ENCODE peak calls at places on chromosomes 3 and 15, in nine cellular contexts. One of them, this sample, is unnamed.

GRCh38 chr3:21256932-21257331 is 494.1 kb downstream of the ZNF385D start:
- DNase-seq in suprapubic skin: no peak
- DNase-seq in stomach: peak; percentile 77
- DNase-seq in transverse colon: no peak
- DNase-seq in sigmoid colon: no peak
- DNase-seq in HepG2: no peak
- DNase-seq in tibial nerve: no peak
- DNase-seq in A549: no peak
- DNase-seq in SK-N-SH: peak; percentile 63
- DNase-seq in this sample: no peak

GRCh38 chr3:184552863-184553262 is 8.7 kb upstream of the EPHB3 start:
- DNase-seq in suprapubic skin: no peak
- DNase-seq in stomach: no peak
- DNase-seq in transverse colon: no peak
- DNase-seq in sigmoid colon: no peak
- DNase-seq in HepG2: no peak
- DNase-seq in tibial nerve: no peak
- DNase-seq in A549: no peak
- DNase-seq in SK-N-SH: no peak
- DNase-seq in this sample: no peak

GRCh38 chr3:32961189-32961715 is 9.8 kb downstream of the CCR4 start:
- DNase-seq in suprapubic skin: no peak
- DNase-seq in stomach: no peak
- DNase-seq in transverse colon: no peak
- DNase-seq in sigmoid colon: no peak
- DNase-seq in HepG2: no peak
- DNase-seq in tibial nerve: no peak
- DNase-seq in A549: no peak
- DNase-seq in SK-N-SH: no peak
- DNase-seq in this sample: no peak

GRCh38 chr3:194184265-194184751 is 48.4 kb downstream of the HES1 start:
- DNase-seq in suprapubic skin: no peak
- DNase-seq in stomach: no peak
- DNase-seq in transverse colon: no peak
- DNase-seq in sigmoid colon: no peak
- DNase-seq in HepG2: no peak
- DNase-seq in tibial nerve: no peak
- DNase-seq in A549: no peak
- DNase-seq in SK-N-SH: no peak
- DNase-seq in this sample: no peak

GRCh38 chr3:98766924-98767323 is 3.8 kb downstream of the ST3GAL6 start:
- DNase-seq in suprapubic skin: no peak
- DNase-seq in stomach: no peak
- DNase-seq in transverse colon: no peak
- DNase-seq in sigmoid colon: no peak
- DNase-seq in HepG2: no peak
- DNase-seq in tibial nerve: no peak
- DNase-seq in A549: no peak
- DNase-seq in SK-N-SH: no peak
- DNase-seq in this sample: no peak

GRCh38 chr3:120928991-120929390 is 21.0 kb downstream of the STXBP5L start:
- DNase-seq in suprapubic skin: no peak
- DNase-seq in stomach: no peak
- DNase-seq in transverse colon: no peak
- DNase-seq in sigmoid colon: no peak
- DNase-seq in HepG2: no peak
- DNase-seq in tibial nerve: no peak
- DNase-seq in A549: no peak
- DNase-seq in SK-N-SH: peak; percentile 4
- DNase-seq in this sample: no peak

GRCh38 chr3:170697131-170697530 is 111.3 kb upstream of the SLC7A14 start:
- DNase-seq in suprapubic skin: no peak
- DNase-seq in stomach: no peak
- DNase-seq in transverse colon: no peak
- DNase-seq in sigmoid colon: no peak
- DNase-seq in HepG2: no peak
- DNase-seq in tibial nerve: no peak
- DNase-seq in A549: no peak
- DNase-seq in SK-N-SH: no peak
- DNase-seq in this sample: no peak

GRCh38 chr3:61068084-61068483 is 183.2 kb downstream of the FHIT start:
- DNase-seq in suprapubic skin: no peak
- DNase-seq in stomach: no peak
- DNase-seq in transverse colon: no peak
- DNase-seq in sigmoid colon: no peak
- DNase-seq in HepG2: no peak
- DNase-seq in tibial nerve: no peak
- DNase-seq in A549: no peak
- DNase-seq in SK-N-SH: no peak
- DNase-seq in this sample: no peak

GRCh38 chr15:87207945-87208580 is 1048.5 kb downstream of the NTRK3 start:
- DNase-seq in suprapubic skin: no peak
- DNase-seq in stomach: no peak
- DNase-seq in transverse colon: no peak
- DNase-seq in sigmoid colon: no peak
- DNase-seq in HepG2: no peak
- DNase-seq in tibial nerve: no peak
- DNase-seq in A549: no peak
- DNase-seq in SK-N-SH: no peak
- DNase-seq in this sample: no peak

GRCh38 chr3:104896624-104897023 is 470.1 kb upstream of the ALCAM start:
- DNase-seq in suprapubic skin: no peak
- DNase-seq in stomach: no peak
- DNase-seq in transverse colon: no peak
- DNase-seq in sigmoid colon: no peak
- DNase-seq in HepG2: no peak
- DNase-seq in tibial nerve: no peak
- DNase-seq in A549: no peak
- DNase-seq in SK-N-SH: no peak
- DNase-seq in this sample: no peak

GRCh38 chr3:112446343-112446742 is 52.9 kb downstream of the BTLA start:
- DNase-seq in suprapubic skin: no peak
- DNase-seq in stomach: no peak
- DNase-seq in transverse colon: no peak
- DNase-seq in sigmoid colon: no peak
- DNase-seq in HepG2: no peak
- DNase-seq in tibial nerve: no peak
- DNase-seq in A549: no peak
- DNase-seq in SK-N-SH: no peak
- DNase-seq in this sample: no peak

GRCh38 chr3:100045696-100046095 is 68.6 kb downstream of the FILIP1L start:
- DNase-seq in suprapubic skin: peak; percentile 84
- DNase-seq in stomach: no peak
- DNase-seq in transverse colon: peak; percentile 56
- DNase-seq in sigmoid colon: peak; percentile 87
- DNase-seq in HepG2: no peak
- DNase-seq in tibial nerve: peak; percentile 47
- DNase-seq in A549: no peak
- DNase-seq in SK-N-SH: no peak
- DNase-seq in this sample: no peak

GRCh38 chr15:90959894-90960293 is 5.2 kb downstream of the RCCD1 start:
- DNase-seq in suprapubic skin: no peak
- DNase-seq in stomach: no peak
- DNase-seq in transverse colon: no peak
- DNase-seq in sigmoid colon: peak; percentile 90
- DNase-seq in HepG2: no peak
- DNase-seq in tibial nerve: no peak
- DNase-seq in A549: no peak
- DNase-seq in SK-N-SH: no peak
- DNase-seq in this sample: no peak

GRCh38 chr15:74913041-74913440 is 6.4 kb upstream of the FAM219B start:
- DNase-seq in suprapubic skin: no peak
- DNase-seq in stomach: no peak
- DNase-seq in transverse colon: no peak
- DNase-seq in sigmoid colon: no peak
- DNase-seq in HepG2: no peak
- DNase-seq in tibial nerve: no peak
- DNase-seq in A549: no peak
- DNase-seq in SK-N-SH: no peak
- DNase-seq in this sample: no peak

GRCh38 chr3:53178246-53178645 is 17.2 kb downstream of the PRKCD start:
- DNase-seq in suprapubic skin: no peak
- DNase-seq in stomach: no peak
- DNase-seq in transverse colon: no peak
- DNase-seq in sigmoid colon: no peak
- DNase-seq in HepG2: no peak
- DNase-seq in tibial nerve: no peak
- DNase-seq in A549: no peak
- DNase-seq in SK-N-SH: no peak
- DNase-seq in this sample: no peak

GRCh38 chr3:31724681-31725080 is 192.0 kb downstream of the STT3B start:
- DNase-seq in suprapubic skin: no peak
- DNase-seq in stomach: no peak
- DNase-seq in transverse colon: no peak
- DNase-seq in sigmoid colon: no peak
- DNase-seq in HepG2: no peak
- DNase-seq in tibial nerve: no peak
- DNase-seq in A549: peak; percentile 49
- DNase-seq in SK-N-SH: peak; percentile 16
- DNase-seq in this sample: no peak

GRCh38 chr15:90915216-90915807 is 12.2 kb downstream of the MAN2A2 start:
- DNase-seq in suprapubic skin: no peak
- DNase-seq in stomach: no peak
- DNase-seq in transverse colon: peak; percentile 35
- DNase-seq in sigmoid colon: no peak
- DNase-seq in HepG2: no peak
- DNase-seq in tibial nerve: no peak
- DNase-seq in A549: no peak
- DNase-seq in SK-N-SH: no peak
- DNase-seq in this sample: no peak

GRCh38 chr15:22262613-22263020 is 182.3 kb downstream of the OR4M2 start:
- DNase-seq in suprapubic skin: no peak
- DNase-seq in stomach: no peak
- DNase-seq in transverse colon: peak; percentile 46
- DNase-seq in sigmoid colon: no peak
- DNase-seq in HepG2: no peak
- DNase-seq in tibial nerve: no peak
- DNase-seq in A549: peak; percentile 77
- DNase-seq in SK-N-SH: no peak
- DNase-seq in this sample: peak; percentile 89

DNA sequence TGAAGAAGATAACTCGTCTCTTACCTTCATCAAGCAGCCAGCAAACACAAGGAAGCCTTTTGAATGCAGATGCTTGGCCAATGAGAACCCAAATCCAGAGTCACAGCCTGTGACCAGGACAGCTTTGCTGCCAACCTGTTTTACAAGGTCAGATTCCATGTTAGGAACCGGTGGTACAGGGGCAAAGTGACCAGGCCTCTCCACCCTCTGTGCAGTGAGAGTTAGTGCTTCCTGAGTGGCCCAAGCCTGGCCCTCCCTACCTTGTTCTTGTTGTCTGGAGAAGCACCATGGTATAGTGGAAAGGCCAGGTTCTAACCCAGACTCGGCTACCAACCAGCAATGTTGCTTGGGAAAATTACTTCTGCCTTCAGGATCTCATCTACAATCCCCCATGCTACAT is 23.4 kb downstream of the BDH1 start:
- DNase-seq in suprapubic skin: no peak
- DNase-seq in stomach: no peak
- DNase-seq in transverse colon: no peak
- DNase-seq in sigmoid colon: no peak
- DNase-seq in HepG2: no peak
- DNase-seq in tibial nerve: no peak
- DNase-seq in A549: no peak
- DNase-seq in SK-N-SH: no peak
- DNase-seq in this sample: no peak
- TF ChIP-seq EP300 in suprapubic skin: no peak
- TF ChIP-seq EP300 in stomach: no peak
- TF ChIP-seq EP300 in transverse colon: no peak
- TF ChIP-seq EP300 in sigmoid colon: no peak
- TF ChIP-seq EP300 in HepG2: no peak
- TF ChIP-seq EP300 in tibial nerve: no peak
- TF ChIP-seq EP300 in A549: no peak
- TF ChIP-seq EP300 in SK-N-SH: no peak
- TF ChIP-seq EP300 in this sample: no peak

GRCh38 chr15:66452971-66453580 is 44.5 kb downstream of the SNAPC5 start:
- DNase-seq in suprapubic skin: no peak
- DNase-seq in stomach: no peak
- DNase-seq in transverse colon: no peak
- DNase-seq in sigmoid colon: no peak
- DNase-seq in HepG2: peak; percentile 72
- DNase-seq in tibial nerve: peak; percentile 16
- DNase-seq in A549: no peak
- DNase-seq in SK-N-SH: no peak
- DNase-seq in this sample: peak; percentile 22
- TF ChIP-seq CTCF in suprapubic skin: no peak
- TF ChIP-seq CTCF in stomach: no peak
- TF ChIP-seq CTCF in transverse colon: no peak
- TF ChIP-seq CTCF in sigmoid colon: no peak
- TF ChIP-seq CTCF in HepG2: peak; percentile 31
- TF ChIP-seq CTCF in tibial nerve: no peak
- TF ChIP-seq CTCF in A549: no peak
- TF ChIP-seq CTCF in SK-N-SH: no peak
- TF ChIP-seq CTCF in this sample: no peak

GRCh38 chr15:65982941-65983340 is 113.7 kb downstream of the RAB11A start:
- DNase-seq in suprapubic skin: no peak
- DNase-seq in stomach: no peak
- DNase-seq in transverse colon: no peak
- DNase-seq in sigmoid colon: no peak
- DNase-seq in HepG2: no peak
- DNase-seq in tibial nerve: no peak
- DNase-seq in A549: no peak
- DNase-seq in SK-N-SH: no peak
- DNase-seq in this sample: no peak

GRCh38 chr15:65986416-65986815 is 117.1 kb downstream of the RAB11A start:
- DNase-seq in suprapubic skin: no peak
- DNase-seq in stomach: no peak
- DNase-seq in transverse colon: no peak
- DNase-seq in sigmoid colon: no peak
- DNase-seq in HepG2: no peak
- DNase-seq in tibial nerve: no peak
- DNase-seq in A549: no peak
- DNase-seq in SK-N-SH: no peak
- DNase-seq in this sample: no peak

GRCh38 chr15:65985387-65985786 is 116.1 kb downstream of the RAB11A start:
- DNase-seq in suprapubic skin: no peak
- DNase-seq in stomach: peak; percentile 31
- DNase-seq in transverse colon: no peak
- DNase-seq in sigmoid colon: no peak
- DNase-seq in HepG2: no peak
- DNase-seq in tibial nerve: no peak
- DNase-seq in A549: no peak
- DNase-seq in SK-N-SH: no peak
- DNase-seq in this sample: no peak

GRCh38 chr15:65990298-65990981 is 121.1 kb downstream of the RAB11A start:
- DNase-seq in suprapubic skin: no peak
- DNase-seq in stomach: no peak
- DNase-seq in transverse colon: no peak
- DNase-seq in sigmoid colon: no peak
- DNase-seq in HepG2: no peak
- DNase-seq in tibial nerve: no peak
- DNase-seq in A549: no peak
- DNase-seq in SK-N-SH: no peak
- DNase-seq in this sample: no peak

GRCh38 chr15:65987100-65987499 is 117.8 kb downstream of the RAB11A start:
- DNase-seq in suprapubic skin: no peak
- DNase-seq in stomach: no peak
- DNase-seq in transverse colon: no peak
- DNase-seq in sigmoid colon: no peak
- DNase-seq in HepG2: no peak
- DNase-seq in tibial nerve: no peak
- DNase-seq in A549: no peak
- DNase-seq in SK-N-SH: no peak
- DNase-seq in this sample: no peak
- TF ChIP-seq EP300 in suprapubic skin: no peak
- TF ChIP-seq EP300 in stomach: no peak
- TF ChIP-seq EP300 in transverse colon: no peak
- TF ChIP-seq EP300 in sigmoid colon: no peak
- TF ChIP-seq EP300 in HepG2: no peak
- TF ChIP-seq EP300 in tibial nerve: no peak
- TF ChIP-seq EP300 in A549: no peak
- TF ChIP-seq EP300 in SK-N-SH: no peak
- TF ChIP-seq EP300 in this sample: no peak

GRCh38 chr3:45906681-45907220 is 20.4 kb downstream of the CCR9 start:
- DNase-seq in suprapubic skin: peak; percentile 58
- DNase-seq in stomach: no peak
- DNase-seq in transverse colon: no peak
- DNase-seq in sigmoid colon: no peak
- DNase-seq in HepG2: peak; percentile 8
- DNase-seq in tibial nerve: no peak
- DNase-seq in A549: no peak
- DNase-seq in SK-N-SH: peak; percentile 42
- DNase-seq in this sample: no peak
- TF ChIP-seq CTCF in suprapubic skin: no peak
- TF ChIP-seq CTCF in stomach: no peak
- TF ChIP-seq CTCF in transverse colon: no peak
- TF ChIP-seq CTCF in sigmoid colon: no peak
- TF ChIP-seq CTCF in HepG2: peak; percentile 73
- TF ChIP-seq CTCF in tibial nerve: no peak
- TF ChIP-seq CTCF in A549: no peak
- TF ChIP-seq CTCF in SK-N-SH: peak; percentile 50
- TF ChIP-seq CTCF in this sample: no peak

This sample was measured in upper lobe of left lung.